ENCODE peak calls at places on chromosomes 16 and 17, in six cellular contexts. G is CD8-positive, alpha-beta memory T cell; Z is stimulated activated CD8-positive, alpha-beta memory T cell treated with anti-CD3 and anti-CD28 coated beads, Interleukin-7, amount 100 ng/mL, for 48 hours; W is HFF-Myc; E is mucosa of gallbladder; B is substantia nigra. O is an unnamed sample.
A peak's percentile ranks its signal among the peaks of the same experiment; 100 is the strongest.

GRCh38 chr16:89902980-89903379 is 15.7 kb upstream of the MC1R start:
- DNase-seq in G (no peak), Z (no peak), W (no peak), E (no peak), B (no peak), O (no peak)

GRCh38 chr16:28478511-28479180 is 6.5 kb upstream of the NPIPB7 start:
- DNase-seq in G (no peak), Z (no peak), W (no peak), E (no peak), B (no peak), O (no peak)

GRCh38 chr16:83231771-83232170 is 576.0 kb upstream of the HSBP1 start:
- DNase-seq in G (no peak), Z (no peak), W (peak; percentile 3), E (no peak), B (no peak), O (no peak)

GRCh38 chr17:36592316-36592710 is 634 bp downstream of the DHRS11 start:
- DNase-seq in G (no peak), Z (no peak), W (no peak), E (no peak), B (no peak), O (peak; percentile 42)

GRCh38 chr16:1046271-1046955 is 26.1 kb upstream of the SSTR5 start:
- DNase-seq in G (no peak), Z (no peak), W (no peak), E (no peak), B (peak; percentile 45), O (peak; percentile 87)

GRCh38 chr17:50267074-50267841 is 7.0 kb upstream of the TMEM92 start:
- DNase-seq in G (no peak), Z (no peak), W (peak; percentile 63), E (no peak), B (no peak), O (no peak)

GRCh38 chr16:54886078-54886477 is 44.6 kb upstream of the IRX5 start:
- DNase-seq in G (no peak), Z (no peak), W (no peak), E (no peak), B (no peak), O (no peak)

GRCh38 chr17:18187816-18188761 is 4.5 kb downstream of the ALKBH5 start:
- DNase-seq in G (no peak), Z (peak; percentile 29), W (no peak), E (no peak), B (no peak), O (no peak)

GRCh38 chr16:31439519-31439918 is 3.1 kb downstream of the ZNF843 start:
- DNase-seq in G (no peak), Z (no peak), W (no peak), E (no peak), B (no peak), O (no peak)

GRCh38 chr17:79001190-79002020 is 8.2 kb downstream of the CANT1 start:
- DNase-seq in G (no peak), Z (no peak), W (no peak), E (no peak), B (no peak), O (no peak)

GRCh38 chr16:84220851-84221250 is 19.0 kb downstream of the KCNG4 start:
- DNase-seq in G (no peak), Z (no peak), W (no peak), E (no peak), B (no peak), O (no peak)

GRCh38 chr16:57828272-57829161 is 26.2 kb upstream of the KIFC3 start:
- DNase-seq in G (no peak), Z (no peak), W (no peak), E (no peak), B (no peak), O (no peak)

GRCh38 chr16:4262303-4262835 is 10.5 kb downstream of the TFAP4 start:
- DNase-seq in G (no peak), Z (no peak), W (no peak), E (no peak), B (no peak), O (no peak)

GRCh38 chr16:58034128-58034685 is 8.7 kb downstream of the MMP15 start:
- DNase-seq in G (no peak), Z (no peak), W (no peak), E (no peak), B (no peak), O (no peak)

GRCh38 chr16:51391798-51392511 is 240.9 kb upstream of the SALL1 start:
- DNase-seq in G (no peak), Z (no peak), W (no peak), E (no peak), B (no peak), O (no peak)

GRCh38 chr16:64841071-64841470 is 280.8 kb downstream of the CDH11 start:
- DNase-seq in G (no peak), Z (no peak), W (no peak), E (no peak), B (no peak), O (no peak)

GRCh38 chr17:57562231-57562630 is 182.9 kb downstream of the CCDC182 start:
- DNase-seq in G (no peak), Z (no peak), W (no peak), E (no peak), B (no peak), O (no peak)

GRCh38 chr16:14634389-14634725 is 1.6 kb downstream of the BFAR start:
- DNase-seq in G (no peak), Z (no peak), W (no peak), E (no peak), B (no peak), O (no peak)

GRCh38 chr17:245020-245419 is 63.6 kb upstream of the DOC2B start:
- DNase-seq in G (peak; percentile 12), Z (no peak), W (no peak), E (no peak), B (no peak), O (no peak)

GRCh38 chr16:85628651-85629050 is 15.5 kb downstream of the GSE1 start:
- DNase-seq in G (no peak), Z (no peak), W (no peak), E (no peak), B (no peak), O (no peak)

GRCh38 chr17:48568499-48569259 is 9.5 kb downstream of the HOXB4 start:
- DNase-seq in G (peak; percentile 8), Z (no peak), W (no peak), E (no peak), B (no peak), O (no peak)

GRCh38 chr16:73420244-73421040 is 372.5 kb upstream of the ZFHX3 start:
- DNase-seq in G (no peak), Z (no peak), W (no peak), E (no peak), B (no peak), O (no peak)

GRCh38 chr16:76857402-76857801 is 333.6 kb upstream of the MON1B start:
- DNase-seq in G (no peak), Z (no peak), W (no peak), E (no peak), B (no peak), O (no peak)

GRCh38 chr16:17509194-17509593 is 38.4 kb upstream of the XYLT1 start:
- DNase-seq in G (no peak), Z (no peak), W (no peak), E (no peak), B (no peak), O (no peak)

GRCh38 chr17:76820039-76820438 is 48.2 kb upstream of the MGAT5B start:
- DNase-seq in G (no peak), Z (no peak), W (no peak), E (no peak), B (no peak), O (no peak)

GRCh38 chr16:24253192-24253591 is 2.9 kb upstream of the CACNG3 start:
- DNase-seq in G (peak; percentile 51), Z (peak; percentile 5), W (no peak), E (peak; percentile 11), B (no peak), O (peak; percentile 41)

GRCh38 chr16:86193528-86194193 is 294.7 kb downstream of the IRF8 start:
- DNase-seq in G (no peak), Z (no peak), W (no peak), E (no peak), B (no peak), O (no peak)

GRCh38 chr17:30809867-30810266 is 14.6 kb downstream of the CRLF3 start:
- DNase-seq in G (no peak), Z (no peak), W (no peak), E (no peak), B (no peak), O (no peak)

GRCh38 chr16:17312100-17312732 is 158.5 kb downstream of the XYLT1 start:
- DNase-seq in G (no peak), Z (no peak), W (no peak), E (peak; percentile 80), B (no peak), O (no peak)

GRCh38 chr17:40960144-40960543 is 6.6 kb downstream of the KRT39 start:
- DNase-seq in G (no peak), Z (no peak), W (no peak), E (no peak), B (no peak), O (no peak)

GRCh38 chr17:52395308-52395707 is 236.8 kb upstream of the CA10 start:
- DNase-seq in G (no peak), Z (no peak), W (no peak), E (no peak), B (no peak), O (no peak)

GRCh38 chr17:7955414-7956042 is 23.5 kb downstream of the CNTROB start:
- DNase-seq in G (no peak), Z (no peak), W (no peak), E (no peak), B (no peak), O (no peak)

GRCh38 chr17:69286257-69286656 is 40.7 kb downstream of the ABCA5 start:
- DNase-seq in G (no peak), Z (no peak), W (no peak), E (no peak), B (no peak), O (no peak)

GRCh38 chr17:66965801-66966528 is 1.5 kb downstream of the CACNG4 start:
- DNase-seq in G (no peak), Z (no peak), W (no peak), E (no peak), B (no peak), O (peak; percentile 25)

GRCh38 chr16:24696699-24697098 is 32.8 kb upstream of the TNRC6A start:
- DNase-seq in G (no peak), Z (no peak), W (no peak), E (no peak), B (no peak), O (no peak)

GRCh38 chr16:56107944-56108583 is 83.2 kb upstream of the GNAO1 start:
- DNase-seq in G (no peak), Z (no peak), W (no peak), E (no peak), B (no peak), O (peak; percentile 18)

GRCh38 chr17:65547253-65547670 is 14.2 kb downstream of the AXIN2 start:
- DNase-seq in G (no peak), Z (no peak), W (no peak), E (peak; percentile 89), B (no peak), O (no peak)

GRCh38 chr16:65285128-65286120 is 163.6 kb upstream of the CDH11 start:
- DNase-seq in G (no peak), Z (no peak), W (no peak), E (no peak), B (no peak), O (no peak)

O was measured in frontal cortex.